ENCODE peak calls at places on chromosome 1, in five cellular contexts. F is activated T-cell treated with anti-CD3 and anti-CD28 coated beads, Interleukin-2, amount 50 U/mL, for 4 hours; K is NCI-H1694; H is mesothelial cell of epicardium; R is mesendoderm. T is an unnamed sample.

GRCh38 chr1:204889681-204890373 is 19.2 kb downstream of the NFASC start:
- DNase-seq in F (no peak), K (peak; percentile 20), H (no peak), R (no peak), T (no peak)

GRCh38 chr1:178020968-178021640 is 51.2 kb upstream of the SEC16B start:
- DNase-seq in F (no peak), K (no peak), H (no peak), R (no peak), T (no peak)

GRCh38 chr1:159229486-159229885 is 24.8 kb downstream of the ACKR1 start:
- DNase-seq in F (no peak), K (no peak), H (no peak), R (peak; percentile 45), T (peak; percentile 36)

GRCh38 chr1:90780981-90781380 is 63.9 kb upstream of the BARHL2 start:
- DNase-seq in F (no peak), K (no peak), H (no peak), R (no peak), T (no peak)

GRCh38 chr1:243227596-243227995 is 27.5 kb downstream of the CEP170 start:
- DNase-seq in F (no peak), K (no peak), H (no peak), R (no peak), T (no peak)

GRCh38 chr1:19882111-19883071 is at the start of gene OTUD3:
- DNase-seq in F (peak; percentile 91), K (peak; percentile 95), H (peak; percentile 95), R (peak; percentile 98), T (peak; percentile 95)

GRCh38 chr1:217135987-217136894 is 413.0 kb upstream of the ESRRG start:
- DNase-seq in F (no peak), K (no peak), H (no peak), R (peak; percentile 51), T (no peak)

GRCh38 chr1:226632922-226633351 is 84.4 kb downstream of the STUM start:
- DNase-seq in F (peak; percentile 54), K (no peak), H (no peak), R (no peak), T (peak; percentile 47)

GRCh38 chr1:76862447-76862846 is 4.8 kb upstream of the ST6GALNAC5 start:
- DNase-seq in F (no peak), K (no peak), H (no peak), R (peak; percentile 11), T (no peak)

GRCh38 chr1:235513495-235514366 is 9.5 kb upstream of the B3GALNT2 start:
- DNase-seq in F (peak; percentile 10), K (peak; percentile 93), H (no peak), R (peak; percentile 82), T (peak; percentile 66)

GRCh38 chr1:59703226-59703917 is 111.4 kb upstream of the HOOK1 start:
- DNase-seq in F (no peak), K (no peak), H (no peak), R (no peak), T (no peak)

GRCh38 chr1:241985787-241986186 is 13.1 kb downstream of the MAP1LC3C start:
- DNase-seq in F (no peak), K (peak; percentile 30), H (no peak), R (peak; percentile 74), T (peak; percentile 86)